ENCODE peak calls at places on chromosomes 16 and 17, in four cellular contexts. T is IMR-90, S is fibroblast of lung, E is PC-9. K is an unnamed sample.
A peak's percentile ranks its signal among the peaks of the same experiment; 100 is the strongest.

GRCh38 chr16:22898874-22899348 is 84.9 kb downstream of the HS3ST2 start:
- DNase-seq in T (peak; percentile 56), S (peak; percentile 65), E (peak; percentile 63), K (peak; percentile 72)

GRCh38 chr16:53159781-53160436 is 105.1 kb downstream of the CHD9 start:
- DNase-seq in E (no peak), T (peak; percentile 62), S (peak; percentile 74), K (no peak)

GRCh38 chr17:73747221-73748002 is 103.2 kb upstream of the SDK2 start:
- DNase-seq in E (no peak), T (no peak), S (no peak), K (no peak)

GRCh38 chr17:41848788-41849187 is 11.2 kb downstream of the KLHL10 start:
- DNase-seq in T (peak; percentile 66), E (no peak), S (peak; percentile 46), K (no peak)

GRCh38 chr17:70022175-70022574 is 52.9 kb upstream of the KCNJ16 start:
- DNase-seq in T (peak; percentile 11), S (peak; percentile 9), E (no peak), K (no peak)

GRCh38 chr17:49576121-49576905 is 642 bp downstream of the NXPH3 start:
- DNase-seq in T (peak; percentile 24), E (no peak), S (peak; percentile 20), K (peak; percentile 86)

GRCh38 chr16:30185683-30186421 is 2.5 kb downstream of the CORO1A start:
- DNase-seq in T (no peak), S (no peak), E (no peak), K (peak; percentile 84)

GRCh38 chr16:50314665-50315064 is 48.3 kb downstream of the ADCY7 start:
- DNase-seq in T (no peak), E (no peak), S (no peak), K (no peak)

GRCh38 chr17:3912827-3913226 is 3.4 kb downstream of the P2RX1 start:
- DNase-seq in T (no peak), E (no peak), S (no peak), K (no peak)

GRCh38 chr17:8963665-8964258 is 1.7 kb downstream of the PIK3R5 start:
- DNase-seq in T (no peak), S (no peak), E (no peak), K (no peak)

GRCh38 chr16:69064164-69064563 is 41.3 kb upstream of the HAS3 start:
- DNase-seq in S (no peak), T (peak; percentile 36), E (peak; percentile 92), K (no peak)

GRCh38 chr16:84881702-84882521 is 62.1 kb downstream of the CRISPLD2 start:
- DNase-seq in E (peak; percentile 77), S (peak; percentile 95), T (peak; percentile 97), K (peak; percentile 24)

GRCh38 chr17:1012823-1013728 is 16.1 kb downstream of the TIMM22 start:
- DNase-seq in S (no peak), T (no peak), E (no peak), K (peak; percentile 64)

GRCh38 chr17:71824671-71825070 is 296.1 kb upstream of the SOX9 start:
- DNase-seq in T (no peak), E (no peak), S (no peak), K (no peak)

GRCh38 chr16:48613061-48613957 is 3.3 kb upstream of the N4BP1 start:
- DNase-seq in E (peak; percentile 80), S (peak; percentile 26), T (peak; percentile 90), K (no peak)

GRCh38 chr17:36778458-36778857 is 158.8 kb upstream of the LHX1 start:
- DNase-seq in T (no peak), S (no peak), E (peak; percentile 56), K (no peak)

GRCh38 chr17:43536236-43537088 is 9.7 kb downstream of the ETV4 start:
- DNase-seq in S (peak; percentile 70), T (peak; percentile 71), E (peak; percentile 71), K (no peak)

GRCh38 chr16:12501727-12502457 is 301.8 kb downstream of the CPPED1 start:
- DNase-seq in S (no peak), T (no peak), E (no peak), K (no peak)

GRCh38 chr17:17702370-17702769 is 21.1 kb downstream of the RAI1 start:
- DNase-seq in T (no peak), E (no peak), S (no peak), K (no peak)

GRCh38 chr16:67445441-67445912 is 14.6 kb downstream of the HSD11B2 start:
- DNase-seq in T (no peak), E (no peak), S (no peak), K (no peak)

GRCh38 chr16:14024300-14024699 is 46.8 kb upstream of the MRTFB start:
- DNase-seq in E (no peak), S (peak; percentile 64), T (no peak), K (no peak)

GRCh38 chr17:78995022-78995760 is 14.4 kb downstream of the CANT1 start:
- DNase-seq in T (no peak), S (no peak), E (no peak), K (peak; percentile 73)

GRCh38 chr16:2231016-2231931 is 5.0 kb upstream of the DNASE1L2 start:
- DNase-seq in T (no peak), E (no peak), S (no peak), K (no peak)

GRCh38 chr16:62899737-62900136 is 863.5 kb upstream of the CDH8 start:
- DNase-seq in S (no peak), T (no peak), E (no peak), K (no peak)

GRCh38 chr17:46020023-46020735 is 21.1 kb downstream of the STH start:
- DNase-seq in T (no peak), E (no peak), S (no peak), K (no peak)

GRCh38 chr17:62756198-62756597 is 51.9 kb downstream of the MARCHF10 start:
- DNase-seq in T (no peak), S (no peak), E (no peak), K (no peak)

GRCh38 chr16:49592507-49593422 is 219.2 kb downstream of the C16orf78 start:
- DNase-seq in E (no peak), T (peak; percentile 7), S (peak; percentile 30), K (no peak)

GRCh38 chr16:70685938-70686375 is at the start of gene MTSS2:
- DNase-seq in E (peak; percentile 66), T (peak; percentile 85), S (peak; percentile 91), K (peak; percentile 94)
- H3K4me1 ChIP-seq in E (peaks cover 30% of the 10 kb centered on the region), T (peaks cover 61% of the 10 kb centered on the region), S (peaks cover 59% of the 10 kb centered on the region), K (peaks cover 35% of the 10 kb centered on the region)

GRCh38 chr16:75017670-75018525 is 19.1 kb downstream of the ZNRF1 start:
- DNase-seq in T (no peak), E (no peak), S (no peak), K (no peak)
- H3K27ac ChIP-seq in T (no peak overlapping the region), E (peak overlapping the region; percentile 37), S (no peak overlapping the region), K (no peak overlapping the region)

DNA sequence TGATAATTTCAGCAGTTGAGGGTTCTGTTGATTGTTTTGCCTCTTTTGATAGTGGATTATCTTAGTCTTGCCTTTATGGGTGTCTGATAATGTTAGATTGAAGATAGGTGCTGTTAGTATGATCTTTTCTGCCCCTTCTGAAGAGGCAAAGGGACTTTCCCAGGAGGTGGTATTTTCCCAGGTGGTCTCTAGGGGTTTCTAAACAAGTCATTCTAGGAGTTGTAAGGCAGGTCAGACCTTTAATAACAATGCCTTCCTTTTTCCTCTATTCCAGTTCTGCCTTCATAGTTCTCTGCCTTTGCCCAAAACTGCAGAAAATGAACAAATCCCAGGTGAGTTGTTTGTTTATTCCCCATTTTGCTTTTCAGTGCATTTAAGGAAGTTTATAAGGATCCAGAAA is 4.3 kb downstream of the ZFP1 start:
- DNase-seq in T (no peak), S (no peak), E (no peak), K (no peak)
- H3K9me3 ChIP-seq in T (peaks cover 3% of the 10 kb centered on the region), S (no peaks in the 10 kb centered on the region), E (peaks cover 30% of the 10 kb centered on the region), K (no peaks in the 10 kb centered on the region)

GRCh38 chr16:15618392-15618791 is 24.6 kb downstream of the MARF1 start:
- DNase-seq in T (peak; percentile 81), S (peak; percentile 14), E (no peak), K (no peak)
- H3K4me1 ChIP-seq in T (peaks cover 9% of the 10 kb centered on the region), S (peaks cover 3% of the 10 kb centered on the region), E (peaks cover 6% of the 10 kb centered on the region), K (peaks cover 2% of the 10 kb centered on the region)

DNA sequence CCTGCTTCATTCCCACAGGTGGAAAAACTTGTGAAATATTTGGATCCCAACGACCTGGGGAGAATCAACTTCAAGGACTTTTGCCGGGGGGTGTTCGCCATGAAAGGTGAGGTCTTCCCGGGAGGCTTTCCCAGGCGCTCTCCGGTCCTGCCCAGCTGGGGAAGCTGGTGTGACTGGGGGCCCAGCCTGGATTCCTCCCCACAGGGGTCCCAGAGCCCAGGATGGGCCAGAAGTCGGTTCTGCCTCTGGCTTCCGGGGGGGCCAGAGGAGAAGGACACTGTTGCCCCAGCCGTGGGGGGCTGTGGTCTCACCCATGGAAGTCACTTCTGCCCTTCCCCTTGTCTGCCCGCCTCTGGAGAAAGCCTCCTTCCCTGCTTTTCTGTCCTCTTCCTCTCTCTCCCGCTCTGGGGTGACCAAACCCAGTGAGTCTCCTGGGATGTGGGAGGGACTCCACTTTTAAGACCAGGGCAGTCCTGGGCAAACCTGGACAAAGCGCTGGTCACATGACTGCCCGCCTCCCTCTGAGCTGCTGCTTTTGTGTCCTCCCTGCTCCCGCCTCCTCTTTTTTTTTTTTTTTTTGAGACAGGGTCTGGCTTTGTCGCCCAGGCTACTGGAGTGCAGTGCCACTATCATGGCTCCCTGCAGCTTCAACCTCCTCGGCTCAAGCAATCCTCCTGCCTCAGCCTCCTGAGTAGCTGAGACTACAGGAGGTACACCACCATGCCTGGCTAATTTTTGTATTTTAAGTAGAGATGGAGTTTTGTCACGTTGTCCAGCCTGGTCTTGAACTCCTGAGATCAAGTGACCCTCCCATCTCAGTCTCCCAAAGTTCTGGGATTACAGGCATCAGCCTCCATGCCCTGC is 40.6 kb downstream of the RAB11FIP4 start:
- DNase-seq in S (no peak), T (no peak), E (no peak), K (no peak)
- H3K27ac ChIP-seq in S (no peak overlapping the region), T (no peak overlapping the region), E (no peak overlapping the region), K (no peak overlapping the region)

GRCh38 chr16:87331241-87331801 is 14.1 kb upstream of the C16orf95 start:
- DNase-seq in E (no peak), S (no peak), T (no peak), K (no peak)

GRCh38 chr16:87329436-87330256 is 12.5 kb upstream of the C16orf95 start:
- DNase-seq in E (no peak), T (no peak), S (no peak), K (peak; percentile 33)

GRCh38 chr16:87330257-87330624 is 13.0 kb upstream of the C16orf95 start:
- DNase-seq in T (no peak), S (no peak), E (no peak), K (no peak)

GRCh38 chr16:87332150-87332549 is 15.0 kb upstream of the C16orf95 start:
- DNase-seq in S (peak; percentile 28), T (peak; percentile 52), E (no peak), K (peak; percentile 8)

GRCh38 chr16:87330646-87331045 is 13.5 kb upstream of the C16orf95 start:
- DNase-seq in E (no peak), T (no peak), S (no peak), K (peak; percentile 10)
- H3K9me3 ChIP-seq in E (no peaks in the 10 kb centered on the region), T (no peaks in the 10 kb centered on the region), S (no peaks in the 10 kb centered on the region), K (no peaks in the 10 kb centered on the region)

DNA sequence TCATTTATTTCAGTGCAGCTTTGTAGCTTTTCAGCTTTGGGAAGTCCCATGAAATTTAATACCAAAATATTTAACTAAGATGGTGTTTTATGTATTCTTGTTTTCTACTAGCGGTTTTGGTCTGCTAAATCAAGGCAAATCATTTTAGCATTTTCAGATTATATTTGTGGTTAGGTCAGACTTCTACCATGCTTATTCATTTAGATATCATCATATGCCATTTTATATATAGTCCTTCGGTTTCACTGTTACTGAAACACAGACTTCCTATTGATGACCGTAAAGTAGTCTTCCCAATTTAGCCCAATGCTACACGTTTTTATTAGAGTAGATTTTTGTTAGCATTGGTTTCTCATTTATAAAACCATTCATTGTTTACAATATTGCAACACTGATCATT is 5.5 kb downstream of the DYNLRB2 start:
- DNase-seq in T (no peak), E (no peak), S (no peak), K (no peak)
- H3K4me1 ChIP-seq in T (no peaks in the 10 kb centered on the region), E (no peaks in the 10 kb centered on the region), S (no peaks in the 10 kb centered on the region), K (no peaks in the 10 kb centered on the region)

K was measured in right cardiac atrium.